ENCODE peak calls at places on chromosomes 6 and 20, in nine cellular contexts. J is right lobe of liver, V is kidney, F is psoas muscle, I is esophagus squamous epithelium, H is GM23338, X is tibial artery, N is WTC11, D is fibroblast of the aortic adventitia. R is an unnamed sample.

GRCh38 chr20:59122377-59122932 is 41.2 kb upstream of the ZNF831 start:
- DNase-seq in J (no peak), V (no peak), F (no peak), I (no peak), H (no peak), X (no peak), N (no peak), D (no peak), R (no peak)

GRCh38 chr20:45405566-45406259 is 2.4 kb upstream of the DBNDD2 start:
- DNase-seq in J (no peak), V (peak), F (peak), I (no peak), H (peak), X (no peak), N (peak), D (peak), R (no peak)

GRCh38 chr6:110105296-110105695 is 74.2 kb downstream of the WASF1 start:
- DNase-seq in J (no peak), V (no peak), F (no peak), I (no peak), H (no peak), X (no peak), N (no peak), D (no peak), R (no peak)

GRCh38 chr6:130742282-130742681 is 84.9 kb upstream of the SMLR1 start:
- DNase-seq in J (no peak), V (no peak), F (no peak), I (no peak), H (no peak), X (no peak), N (no peak), D (peak), R (no peak)

GRCh38 chr6:166106076-166106686 is 61.5 kb downstream of the TBXT start:
- DNase-seq in J (no peak), V (no peak), F (peak), I (no peak), H (peak), X (peak), N (peak), D (peak), R (peak)

GRCh38 chr6:34056301-34056700 is 89.6 kb downstream of the GRM4 start:
- DNase-seq in J (no peak), V (peak), F (peak), I (no peak), H (peak), X (peak), N (peak), D (peak), R (no peak)

GRCh38 chr20:50690562-50690978 is 772 bp downstream of the RIPOR3 start:
- DNase-seq in J (no peak), V (no peak), F (no peak), I (no peak), H (peak), X (no peak), N (no peak), D (no peak), R (no peak)

GRCh38 chr6:36319436-36319762 is 17.3 kb downstream of the BNIP5 start:
- DNase-seq in J (no peak), V (no peak), F (no peak), I (no peak), H (no peak), X (no peak), N (no peak), D (no peak), R (no peak)

GRCh38 chr20:56409946-56410345 is 2.1 kb upstream of the CASS4 start:
- DNase-seq in J (no peak), V (no peak), F (no peak), I (no peak), H (no peak), X (no peak), N (no peak), D (no peak), R (no peak)

GRCh38 chr20:13348301-13349239 is 127.5 kb downstream of the ISM1 start:
- DNase-seq in J (no peak), V (no peak), F (no peak), I (no peak), H (no peak), X (no peak), N (no peak), D (peak), R (no peak)

GRCh38 chr6:11482616-11483015 is 54.9 kb upstream of the TMEM170B start:
- DNase-seq in J (no peak), V (no peak), F (no peak), I (no peak), H (no peak), X (no peak), N (no peak), D (no peak), R (no peak)

GRCh38 chr6:10355115-10355702 is 59.7 kb downstream of the TFAP2A start:
- DNase-seq in J (no peak), V (no peak), F (no peak), I (no peak), H (no peak), X (no peak), N (no peak), D (no peak), R (no peak)

GRCh38 chr20:23752481-23753193 is 1.9 kb upstream of the CST1 start:
- DNase-seq in J (no peak), V (no peak), F (no peak), I (no peak), H (no peak), X (no peak), N (no peak), D (no peak), R (no peak)

GRCh38 chr6:29828471-29828797 is 809 bp downstream of the HLA-G start:
- DNase-seq in J (no peak), V (no peak), F (no peak), I (no peak), H (peak), X (no peak), N (peak), D (no peak), R (no peak)

GRCh38 chr20:258963-259362 is 1.4 kb downstream of the DEFB132 start:
- DNase-seq in J (no peak), V (no peak), F (no peak), I (no peak), H (peak), X (no peak), N (no peak), D (peak), R (no peak)
- TF ChIP-seq CTCF in J (no peak), V (no peak), F (no peak), I (peak), H (peak), X (no peak), N (no peak), D (peak), R (no peak)

GRCh38 chr6:25717856-25718740 is 36.4 kb upstream of the SLC17A4 start:
- DNase-seq in J (no peak), V (no peak), F (no peak), I (no peak), H (peak), X (no peak), N (no peak), D (peak), R (no peak)
- TF ChIP-seq CTCF in J (peak), V (peak), F (peak), I (peak), H (peak), X (peak), N (no peak), D (peak), R (peak)

DNA sequence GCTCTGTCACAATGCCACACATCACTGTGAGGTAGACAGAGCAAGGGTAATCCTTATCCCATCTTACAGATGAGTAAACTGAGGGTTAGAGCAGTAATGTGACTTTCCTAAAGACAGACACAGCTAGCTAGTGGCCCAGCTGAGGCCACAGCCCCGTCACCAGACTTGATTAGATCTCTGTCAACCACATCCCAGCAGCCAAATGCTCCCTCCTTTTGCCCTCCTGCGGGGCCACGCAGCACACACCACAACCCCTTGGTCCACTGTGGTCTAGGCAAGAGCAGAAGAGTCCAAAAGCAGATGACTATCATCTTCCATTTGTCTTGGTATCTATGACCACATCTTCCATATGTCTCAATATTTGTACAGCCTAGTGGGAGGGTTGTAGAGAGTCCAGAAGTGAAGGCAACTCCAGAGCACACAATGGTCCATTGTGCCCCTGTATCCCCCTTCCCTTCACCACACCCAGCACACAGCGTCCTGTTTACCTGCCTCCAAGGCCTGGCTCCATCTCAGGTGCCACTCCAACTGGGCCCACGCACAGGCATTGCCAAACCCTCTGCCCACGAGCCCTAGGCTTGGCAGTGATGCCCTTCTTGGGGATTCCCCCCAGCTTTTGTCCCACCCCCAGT is 47.1 kb upstream of the FOXP4 start:
- DNase-seq in J (no peak), V (no peak), F (no peak), I (no peak), H (no peak), X (no peak), N (no peak), D (no peak), R (no peak)
- TF ChIP-seq CTCF in J (no peak), V (no peak), F (no peak), I (no peak), H (no peak), X (no peak), N (no peak), D (no peak), R (no peak)

DNA sequence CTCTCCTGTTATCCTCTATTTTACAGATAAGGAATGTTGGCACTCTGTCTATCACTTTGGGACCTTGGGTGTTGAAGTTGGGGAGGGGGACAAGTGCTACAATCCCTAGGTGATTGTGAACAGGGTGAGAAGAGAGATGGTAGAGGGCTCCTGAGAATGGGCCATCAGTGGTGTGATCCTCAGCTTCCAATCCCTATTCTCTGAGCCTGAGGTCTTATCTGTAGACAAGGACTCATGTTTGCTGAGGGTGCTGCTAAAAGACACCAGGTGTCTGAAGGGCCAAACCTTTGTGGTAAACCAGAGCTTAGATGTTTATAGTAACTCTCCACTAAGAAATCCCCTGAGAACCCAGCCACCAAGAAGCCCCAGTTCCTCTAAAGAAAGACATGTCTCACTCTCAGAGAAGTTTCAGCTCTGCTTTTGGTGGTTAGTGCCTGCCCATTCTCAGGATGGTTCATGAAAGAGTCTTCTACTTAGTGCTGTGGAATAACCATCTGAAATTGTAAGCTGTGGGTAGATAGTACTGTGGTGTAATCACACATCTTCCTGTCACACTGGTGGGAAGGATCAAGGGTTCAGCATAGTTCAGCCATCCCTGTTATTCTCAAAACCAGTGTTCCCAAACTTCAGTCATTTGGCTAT is 58.2 kb upstream of the IL20RA start:
- DNase-seq in J (no peak), V (no peak), F (no peak), I (no peak), H (no peak), X (no peak), N (no peak), D (no peak), R (no peak)
- TF ChIP-seq CTCF in J (no peak), V (no peak), F (no peak), I (no peak), H (no peak), X (no peak), N (no peak), D (no peak), R (no peak)

DNA sequence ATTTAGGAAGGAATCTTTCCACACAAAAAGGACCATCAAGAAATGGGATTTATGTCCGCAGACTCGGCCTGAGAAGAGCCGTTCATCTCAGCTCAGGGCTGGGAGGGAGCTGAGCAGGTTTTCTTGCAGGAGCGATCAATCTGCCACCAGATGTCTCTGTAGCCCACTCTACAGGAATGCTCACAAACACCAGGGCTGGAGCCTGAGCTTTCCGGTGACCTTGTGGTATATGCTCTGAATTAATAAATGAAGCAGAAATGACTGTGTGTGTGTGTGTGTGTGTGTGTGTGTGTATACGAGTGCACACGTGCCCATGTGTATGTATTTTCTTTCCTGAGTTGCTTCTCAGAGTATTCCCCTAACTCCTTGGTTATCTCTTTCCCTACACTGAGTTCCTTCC is 12.0 kb downstream of the CD83 start:
- DNase-seq in J (no peak), V (no peak), F (no peak), I (no peak), H (peak), X (peak), N (peak), D (peak), R (no peak)
- TF ChIP-seq CTCF in J (peak), V (peak), F (peak), I (peak), H (peak), X (peak), N (no peak), D (peak), R (no peak)

GRCh38 chr20:19658137-19658536 is 99.9 kb upstream of the RIN2 start:
- DNase-seq in J (no peak), V (no peak), F (no peak), I (no peak), H (no peak), X (peak), N (no peak), D (no peak), R (no peak)

GRCh38 chr20:19660808-19661378 is 97.2 kb upstream of the RIN2 start:
- DNase-seq in J (no peak), V (no peak), F (no peak), I (no peak), H (no peak), X (no peak), N (no peak), D (no peak), R (no peak)

GRCh38 chr20:19661717-19662637 is 96.1 kb upstream of the RIN2 start:
- DNase-seq in J (no peak), V (peak), F (peak), I (no peak), H (peak), X (peak), N (peak), D (peak), R (peak)

GRCh38 chr20:19659468-19659867 is 98.6 kb upstream of the RIN2 start:
- DNase-seq in J (no peak), V (no peak), F (no peak), I (no peak), H (no peak), X (no peak), N (no peak), D (no peak), R (no peak)

GRCh38 chr20:19662638-19662995 is 95.4 kb upstream of the RIN2 start:
- DNase-seq in J (no peak), V (no peak), F (no peak), I (no peak), H (no peak), X (no peak), N (no peak), D (no peak), R (no peak)
- TF ChIP-seq CTCF in J (no peak), V (no peak), F (no peak), I (no peak), H (no peak), X (no peak), N (no peak), D (no peak), R (peak)

DNA sequence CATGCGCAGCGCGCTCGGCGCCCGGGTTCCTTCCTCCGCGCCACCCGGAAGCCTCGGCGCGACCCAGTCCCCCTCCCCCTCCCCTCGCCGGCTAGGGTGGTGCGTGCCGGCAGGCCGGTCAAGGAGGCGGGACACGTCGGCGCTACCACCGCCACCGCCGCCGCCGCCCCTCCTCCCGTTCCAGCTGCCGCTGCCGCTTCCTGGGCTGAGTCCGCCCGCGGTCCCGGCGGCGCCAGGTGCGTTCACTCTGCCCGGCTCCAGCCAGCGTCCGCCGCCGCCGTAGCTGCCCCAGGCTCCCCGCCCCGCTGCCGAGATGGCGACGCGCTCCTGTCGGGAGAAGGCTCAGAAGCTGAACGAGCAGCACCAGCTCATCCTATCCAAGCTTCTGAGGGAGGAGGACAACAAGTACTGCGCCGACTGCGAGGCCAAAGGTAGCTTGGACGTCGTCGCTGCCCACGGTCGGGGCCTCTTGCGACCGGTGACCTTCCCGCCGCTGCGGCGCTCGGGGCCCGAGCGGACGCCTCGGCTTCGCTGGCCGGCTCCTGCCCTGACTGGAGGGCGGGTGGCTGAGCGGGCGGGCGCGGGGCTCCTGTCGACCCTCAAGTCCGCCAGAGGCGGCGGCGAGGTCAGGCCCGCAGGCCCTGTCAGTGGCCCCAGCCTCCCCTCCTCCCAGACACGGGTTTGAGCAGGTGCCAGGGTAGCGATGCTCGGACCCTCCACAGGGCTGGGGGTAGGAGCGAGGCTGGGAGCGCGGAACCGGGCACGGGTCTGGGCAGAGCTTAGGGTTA is at the start of gene SMAP1:
- DNase-seq in J (peak), V (peak), F (peak), I (peak), H (peak), X (peak), N (peak), D (peak), R (peak)
- TF ChIP-seq CTCF in J (no peak), V (no peak), F (no peak), I (no peak), H (no peak), X (no peak), N (no peak), D (no peak), R (no peak)

GRCh38 chr6:558089-558488 is 98.8 kb downstream of the HUS1B start:
- DNase-seq in J (no peak), V (no peak), F (no peak), I (no peak), H (no peak), X (no peak), N (no peak), D (peak), R (no peak)
- TF ChIP-seq CTCF in J (peak), V (no peak), F (no peak), I (no peak), H (no peak), X (no peak), N (no peak), D (peak), R (no peak)